ENCODE peak calls at places on chromosome 5, in four cellular contexts. One of them, this sample, is unnamed.

GRCh38 chr5:172740483-172741205 is 30.4 kb downstream of the DUSP1 start:
- DNase-seq in stimulated activated CD8-positive, alpha-beta memory T cell treated with anti-CD3 and anti-CD28 coated beads, Interleukin-4, amount 100 ng/mL, for 1 hour: no peak
- DNase-seq in Peyer's patch: no peak
- DNase-seq in left colon: peak
- DNase-seq in this sample: peak

GRCh38 chr5:60350794-60351193 is 349.2 kb downstream of the DEPDC1B start:
- DNase-seq in stimulated activated CD8-positive, alpha-beta memory T cell treated with anti-CD3 and anti-CD28 coated beads, Interleukin-4, amount 100 ng/mL, for 1 hour: no peak
- DNase-seq in Peyer's patch: no peak
- DNase-seq in left colon: peak
- DNase-seq in this sample: no peak

GRCh38 chr5:56552612-56553268 is 262.6 kb upstream of the MAP3K1 start:
- DNase-seq in stimulated activated CD8-positive, alpha-beta memory T cell treated with anti-CD3 and anti-CD28 coated beads, Interleukin-4, amount 100 ng/mL, for 1 hour: no peak
- DNase-seq in Peyer's patch: no peak
- DNase-seq in left colon: no peak
- DNase-seq in this sample: peak

GRCh38 chr5:159206818-159207217 is 2.5 kb downstream of the RNF145 start:
- DNase-seq in stimulated activated CD8-positive, alpha-beta memory T cell treated with anti-CD3 and anti-CD28 coated beads, Interleukin-4, amount 100 ng/mL, for 1 hour: no peak
- DNase-seq in Peyer's patch: no peak
- DNase-seq in left colon: no peak
- DNase-seq in this sample: no peak

GRCh38 chr5:93018461-93018860 is 562.6 kb downstream of the NR2F1-AS1 start:
- DNase-seq in stimulated activated CD8-positive, alpha-beta memory T cell treated with anti-CD3 and anti-CD28 coated beads, Interleukin-4, amount 100 ng/mL, for 1 hour: no peak
- DNase-seq in Peyer's patch: no peak
- DNase-seq in left colon: no peak
- DNase-seq in this sample: peak

GRCh38 chr5:76443399-76443798 is 40.3 kb downstream of the IQGAP2 start:
- DNase-seq in stimulated activated CD8-positive, alpha-beta memory T cell treated with anti-CD3 and anti-CD28 coated beads, Interleukin-4, amount 100 ng/mL, for 1 hour: no peak
- DNase-seq in Peyer's patch: no peak
- DNase-seq in left colon: no peak
- DNase-seq in this sample: no peak

GRCh38 chr5:151139646-151140045 is 17.9 kb downstream of the ANXA6 start:
- DNase-seq in stimulated activated CD8-positive, alpha-beta memory T cell treated with anti-CD3 and anti-CD28 coated beads, Interleukin-4, amount 100 ng/mL, for 1 hour: no peak
- DNase-seq in Peyer's patch: no peak
- DNase-seq in left colon: no peak
- DNase-seq in this sample: no peak

GRCh38 chr5:35159370-35159742 is 70.9 kb downstream of the PRLR start:
- DNase-seq in stimulated activated CD8-positive, alpha-beta memory T cell treated with anti-CD3 and anti-CD28 coated beads, Interleukin-4, amount 100 ng/mL, for 1 hour: no peak
- DNase-seq in Peyer's patch: no peak
- DNase-seq in left colon: no peak
- DNase-seq in this sample: no peak

GRCh38 chr5:181121675-181122561 is 9.1 kb downstream of the OR2V1 start:
- DNase-seq in stimulated activated CD8-positive, alpha-beta memory T cell treated with anti-CD3 and anti-CD28 coated beads, Interleukin-4, amount 100 ng/mL, for 1 hour: no peak
- DNase-seq in Peyer's patch: no peak
- DNase-seq in left colon: no peak
- DNase-seq in this sample: no peak

GRCh38 chr5:131186561-131187256 is 16.0 kb downstream of the LYRM7 start:
- DNase-seq in stimulated activated CD8-positive, alpha-beta memory T cell treated with anti-CD3 and anti-CD28 coated beads, Interleukin-4, amount 100 ng/mL, for 1 hour: no peak
- DNase-seq in Peyer's patch: no peak
- DNase-seq in left colon: no peak
- DNase-seq in this sample: no peak

GRCh38 chr5:112787261-112787660 is 49.6 kb downstream of the APC start:
- DNase-seq in stimulated activated CD8-positive, alpha-beta memory T cell treated with anti-CD3 and anti-CD28 coated beads, Interleukin-4, amount 100 ng/mL, for 1 hour: no peak
- DNase-seq in Peyer's patch: no peak
- DNase-seq in left colon: no peak
- DNase-seq in this sample: peak

GRCh38 chr5:56961746-56962145 is 9.8 kb upstream of the MIER3 start:
- DNase-seq in stimulated activated CD8-positive, alpha-beta memory T cell treated with anti-CD3 and anti-CD28 coated beads, Interleukin-4, amount 100 ng/mL, for 1 hour: no peak
- DNase-seq in Peyer's patch: no peak
- DNase-seq in left colon: no peak
- DNase-seq in this sample: no peak

GRCh38 chr5:1473746-1474145 is 28.5 kb upstream of the SLC6A3 start:
- DNase-seq in stimulated activated CD8-positive, alpha-beta memory T cell treated with anti-CD3 and anti-CD28 coated beads, Interleukin-4, amount 100 ng/mL, for 1 hour: no peak
- DNase-seq in Peyer's patch: no peak
- DNase-seq in left colon: no peak
- DNase-seq in this sample: no peak

GRCh38 chr5:116574682-116575634 is at the start of gene SEMA6A:
- DNase-seq in stimulated activated CD8-positive, alpha-beta memory T cell treated with anti-CD3 and anti-CD28 coated beads, Interleukin-4, amount 100 ng/mL, for 1 hour: no peak
- DNase-seq in Peyer's patch: peak
- DNase-seq in left colon: peak
- DNase-seq in this sample: peak

GRCh38 chr5:30152431-30152830 is 1041.1 kb upstream of the CDH6 start:
- DNase-seq in stimulated activated CD8-positive, alpha-beta memory T cell treated with anti-CD3 and anti-CD28 coated beads, Interleukin-4, amount 100 ng/mL, for 1 hour: no peak
- DNase-seq in Peyer's patch: no peak
- DNase-seq in left colon: no peak
- DNase-seq in this sample: no peak

GRCh38 chr5:133201310-133201709 is 149.5 kb downstream of the HSPA4 start:
- DNase-seq in stimulated activated CD8-positive, alpha-beta memory T cell treated with anti-CD3 and anti-CD28 coated beads, Interleukin-4, amount 100 ng/mL, for 1 hour: no peak
- DNase-seq in Peyer's patch: no peak
- DNase-seq in left colon: no peak
- DNase-seq in this sample: no peak

GRCh38 chr5:57432876-57433275 is 49.7 kb downstream of the ACTBL2 start:
- DNase-seq in stimulated activated CD8-positive, alpha-beta memory T cell treated with anti-CD3 and anti-CD28 coated beads, Interleukin-4, amount 100 ng/mL, for 1 hour: no peak
- DNase-seq in Peyer's patch: no peak
- DNase-seq in left colon: no peak
- DNase-seq in this sample: no peak